ENCODE peak calls at places on chromosomes 1 and 21, in seven cellular contexts. One of them, this sample, is unnamed.

GRCh38 chr1:116871772-116872146 is 38.0 kb upstream of the PTGFRN start:
- DNase-seq in cardiac muscle cell: peak
- DNase-seq in GM13976: no peak
- DNase-seq in WERI-Rb-1: no peak
- DNase-seq in choroid plexus epithelial cell: peak
- DNase-seq in AG10803: no peak
- DNase-seq in ovary: no peak
- DNase-seq in this sample: no peak

GRCh38 chr1:117069220-117069844 is 9.2 kb downstream of the TTF2 start:
- DNase-seq in AG10803: no peak
- DNase-seq in GM13976: no peak
- DNase-seq in cardiac muscle cell: no peak
- DNase-seq in choroid plexus epithelial cell: no peak
- DNase-seq in ovary: no peak
- DNase-seq in WERI-Rb-1: no peak
- DNase-seq in this sample: no peak

GRCh38 chr1:151939789-151940188 is 30.5 kb upstream of the THEM4 start:
- DNase-seq in choroid plexus epithelial cell: no peak
- DNase-seq in AG10803: no peak
- DNase-seq in ovary: no peak
- DNase-seq in GM13976: no peak
- DNase-seq in cardiac muscle cell: no peak
- DNase-seq in WERI-Rb-1: no peak
- DNase-seq in this sample: no peak

GRCh38 chr1:41009466-41009865 is 12.1 kb downstream of the SLFNL1 start:
- DNase-seq in choroid plexus epithelial cell: no peak
- DNase-seq in GM13976: no peak
- DNase-seq in AG10803: no peak
- DNase-seq in WERI-Rb-1: no peak
- DNase-seq in ovary: no peak
- DNase-seq in cardiac muscle cell: no peak
- DNase-seq in this sample: no peak

GRCh38 chr1:180948357-180948756 is 35.7 kb downstream of the KIAA1614 start:
- DNase-seq in AG10803: peak
- DNase-seq in choroid plexus epithelial cell: no peak
- DNase-seq in cardiac muscle cell: peak
- DNase-seq in ovary: peak
- DNase-seq in GM13976: no peak
- DNase-seq in WERI-Rb-1: no peak
- DNase-seq in this sample: no peak

GRCh38 chr1:204288061-204288588 is 71.6 kb downstream of the PLEKHA6 start:
- DNase-seq in GM13976: no peak
- DNase-seq in choroid plexus epithelial cell: peak
- DNase-seq in cardiac muscle cell: peak
- DNase-seq in ovary: peak
- DNase-seq in WERI-Rb-1: no peak
- DNase-seq in AG10803: no peak
- DNase-seq in this sample: peak

GRCh38 chr1:186183219-186183618 is 191.8 kb downstream of the TPR start:
- DNase-seq in AG10803: peak
- DNase-seq in ovary: no peak
- DNase-seq in WERI-Rb-1: no peak
- DNase-seq in cardiac muscle cell: peak
- DNase-seq in GM13976: no peak
- DNase-seq in choroid plexus epithelial cell: peak
- DNase-seq in this sample: no peak

GRCh38 chr1:196180847-196181593 is 427.2 kb downstream of the KCNT2 start:
- DNase-seq in GM13976: no peak
- DNase-seq in cardiac muscle cell: peak
- DNase-seq in WERI-Rb-1: no peak
- DNase-seq in choroid plexus epithelial cell: peak
- DNase-seq in AG10803: peak
- DNase-seq in ovary: no peak
- DNase-seq in this sample: no peak

GRCh38 chr21:33980276-33980916 is 64.8 kb upstream of the ATP5PO start:
- DNase-seq in ovary: no peak
- DNase-seq in cardiac muscle cell: no peak
- DNase-seq in GM13976: no peak
- DNase-seq in WERI-Rb-1: no peak
- DNase-seq in choroid plexus epithelial cell: peak
- DNase-seq in AG10803: no peak
- DNase-seq in this sample: no peak

GRCh38 chr1:198520524-198521254 is 19.8 kb downstream of the ATP6V1G3 start:
- DNase-seq in cardiac muscle cell: no peak
- DNase-seq in choroid plexus epithelial cell: no peak
- DNase-seq in ovary: no peak
- DNase-seq in GM13976: peak
- DNase-seq in WERI-Rb-1: no peak
- DNase-seq in AG10803: no peak
- DNase-seq in this sample: no peak

GRCh38 chr1:178487070-178487615 is 9.6 kb downstream of the CLEC20A start:
- DNase-seq in GM13976: peak
- DNase-seq in AG10803: no peak
- DNase-seq in ovary: no peak
- DNase-seq in cardiac muscle cell: no peak
- DNase-seq in WERI-Rb-1: no peak
- DNase-seq in choroid plexus epithelial cell: no peak
- DNase-seq in this sample: no peak

GRCh38 chr1:187689137-187689536 is 860.4 kb downstream of the PLA2G4A start:
- DNase-seq in cardiac muscle cell: peak
- DNase-seq in choroid plexus epithelial cell: peak
- DNase-seq in ovary: no peak
- DNase-seq in WERI-Rb-1: no peak
- DNase-seq in GM13976: no peak
- DNase-seq in AG10803: peak
- DNase-seq in this sample: no peak

GRCh38 chr1:205301220-205301821 is 20.2 kb downstream of the NUAK2 start:
- DNase-seq in AG10803: peak
- DNase-seq in WERI-Rb-1: peak
- DNase-seq in cardiac muscle cell: peak
- DNase-seq in ovary: peak
- DNase-seq in GM13976: no peak
- DNase-seq in choroid plexus epithelial cell: peak
- DNase-seq in this sample: peak

GRCh38 chr1:181618559-181618958 is 135.2 kb downstream of the CACNA1E start:
- DNase-seq in choroid plexus epithelial cell: no peak
- DNase-seq in AG10803: no peak
- DNase-seq in GM13976: no peak
- DNase-seq in cardiac muscle cell: no peak
- DNase-seq in ovary: no peak
- DNase-seq in WERI-Rb-1: no peak
- DNase-seq in this sample: no peak

GRCh38 chr1:201655243-201655642 is 116.3 kb downstream of the NAV1 start:
- DNase-seq in choroid plexus epithelial cell: peak
- DNase-seq in cardiac muscle cell: peak
- DNase-seq in WERI-Rb-1: peak
- DNase-seq in ovary: no peak
- DNase-seq in GM13976: no peak
- DNase-seq in AG10803: peak
- DNase-seq in this sample: no peak

GRCh38 chr1:67683306-67683705 is 1.7 kb upstream of the GADD45A start:
- DNase-seq in cardiac muscle cell: peak
- DNase-seq in AG10803: peak
- DNase-seq in WERI-Rb-1: no peak
- DNase-seq in ovary: no peak
- DNase-seq in GM13976: no peak
- DNase-seq in choroid plexus epithelial cell: peak
- DNase-seq in this sample: no peak

GRCh38 chr21:33212159-33212851 is 17.4 kb upstream of the IFNAR2 start:
- DNase-seq in choroid plexus epithelial cell: peak
- DNase-seq in ovary: no peak
- DNase-seq in cardiac muscle cell: peak
- DNase-seq in AG10803: peak
- DNase-seq in WERI-Rb-1: peak
- DNase-seq in GM13976: no peak
- DNase-seq in this sample: no peak

GRCh38 chr1:7097938-7098592 is 312.8 kb downstream of the CAMTA1 start:
- DNase-seq in choroid plexus epithelial cell: no peak
- DNase-seq in AG10803: no peak
- DNase-seq in cardiac muscle cell: no peak
- DNase-seq in ovary: no peak
- DNase-seq in WERI-Rb-1: no peak
- DNase-seq in GM13976: no peak
- DNase-seq in this sample: no peak

GRCh38 chr21:46028547-46029200 is 47.1 kb downstream of the COL6A1 start:
- DNase-seq in ovary: peak
- DNase-seq in WERI-Rb-1: no peak
- DNase-seq in choroid plexus epithelial cell: peak
- DNase-seq in AG10803: peak
- DNase-seq in cardiac muscle cell: no peak
- DNase-seq in GM13976: no peak
- DNase-seq in this sample: no peak

GRCh38 chr1:212669600-212669999 is 30.0 kb downstream of the BATF3 start:
- DNase-seq in cardiac muscle cell: no peak
- DNase-seq in WERI-Rb-1: no peak
- DNase-seq in ovary: no peak
- DNase-seq in GM13976: no peak
- DNase-seq in AG10803: no peak
- DNase-seq in choroid plexus epithelial cell: no peak
- DNase-seq in this sample: no peak

GRCh38 chr1:40977721-40978120 is 1.8 kb upstream of the CTPS1 start:
- DNase-seq in cardiac muscle cell: peak
- DNase-seq in choroid plexus epithelial cell: no peak
- DNase-seq in AG10803: peak
- DNase-seq in GM13976: no peak
- DNase-seq in WERI-Rb-1: no peak
- DNase-seq in ovary: no peak
- DNase-seq in this sample: no peak

DNA sequence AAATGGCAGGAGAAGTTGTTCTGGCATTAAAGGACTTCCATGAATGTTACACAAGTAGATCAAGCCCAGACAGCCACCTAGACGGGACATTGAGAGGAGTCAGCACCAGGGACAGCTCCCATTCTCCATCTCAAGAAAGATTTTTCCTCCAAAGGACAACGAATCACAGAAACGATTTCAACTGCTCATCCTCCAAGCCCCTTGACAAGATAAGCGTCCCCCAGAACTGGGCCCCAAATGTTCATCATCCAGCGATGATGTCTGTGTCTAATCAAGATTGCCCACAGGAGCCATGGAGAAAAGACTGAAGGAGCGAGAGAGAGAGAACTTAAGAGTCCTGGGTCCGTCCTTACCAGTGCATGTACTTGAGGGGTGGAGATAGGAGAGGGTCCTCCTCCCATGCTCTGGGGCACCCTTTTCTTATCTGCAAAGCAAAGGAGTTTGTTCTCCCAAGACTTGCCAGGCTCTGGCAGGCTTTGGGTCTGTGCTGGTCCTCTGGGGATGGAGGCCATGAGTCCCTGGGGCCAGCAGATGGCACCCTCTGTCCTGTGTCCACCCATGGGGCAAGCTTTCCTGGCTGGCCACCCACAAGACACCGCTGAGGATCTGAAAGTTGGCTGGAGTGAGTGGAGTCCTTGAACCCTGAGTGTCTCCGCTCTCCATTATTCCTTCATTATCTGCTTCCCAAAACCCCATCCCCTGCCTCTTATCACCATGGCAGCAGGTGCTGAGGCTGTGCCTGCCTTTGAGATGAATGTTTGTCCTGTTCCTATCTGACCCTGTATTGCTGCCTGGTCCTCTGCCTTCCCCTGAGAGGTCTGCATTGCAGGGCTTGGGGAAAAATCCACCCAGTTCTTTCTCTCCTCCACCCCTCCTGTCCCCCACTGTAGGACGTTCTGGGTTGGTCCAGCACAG is 164.6 kb downstream of the ACTL8 start:
- DNase-seq in AG10803: peak
- DNase-seq in WERI-Rb-1: peak
- DNase-seq in choroid plexus epithelial cell: peak
- DNase-seq in ovary: no peak
- DNase-seq in cardiac muscle cell: peak
- DNase-seq in GM13976: peak
- DNase-seq in this sample: no peak
- TF ChIP-seq CTCF in AG10803: no peak
- TF ChIP-seq CTCF in WERI-Rb-1: peak
- TF ChIP-seq CTCF in choroid plexus epithelial cell: no peak
- TF ChIP-seq CTCF in ovary: no peak
- TF ChIP-seq CTCF in cardiac muscle cell: peak
- TF ChIP-seq CTCF in GM13976: no peak
- TF ChIP-seq CTCF in this sample: no peak

GRCh38 chr1:153190373-153190772 is 12.9 kb upstream of the LELP1 start:
- DNase-seq in cardiac muscle cell: no peak
- DNase-seq in GM13976: no peak
- DNase-seq in WERI-Rb-1: peak
- DNase-seq in choroid plexus epithelial cell: no peak
- DNase-seq in ovary: no peak
- DNase-seq in AG10803: no peak
- DNase-seq in this sample: no peak
- TF ChIP-seq CTCF in cardiac muscle cell: no peak
- TF ChIP-seq CTCF in GM13976: peak
- TF ChIP-seq CTCF in WERI-Rb-1: peak
- TF ChIP-seq CTCF in choroid plexus epithelial cell: no peak
- TF ChIP-seq CTCF in ovary: no peak
- TF ChIP-seq CTCF in AG10803: no peak
- TF ChIP-seq CTCF in this sample: no peak

DNA sequence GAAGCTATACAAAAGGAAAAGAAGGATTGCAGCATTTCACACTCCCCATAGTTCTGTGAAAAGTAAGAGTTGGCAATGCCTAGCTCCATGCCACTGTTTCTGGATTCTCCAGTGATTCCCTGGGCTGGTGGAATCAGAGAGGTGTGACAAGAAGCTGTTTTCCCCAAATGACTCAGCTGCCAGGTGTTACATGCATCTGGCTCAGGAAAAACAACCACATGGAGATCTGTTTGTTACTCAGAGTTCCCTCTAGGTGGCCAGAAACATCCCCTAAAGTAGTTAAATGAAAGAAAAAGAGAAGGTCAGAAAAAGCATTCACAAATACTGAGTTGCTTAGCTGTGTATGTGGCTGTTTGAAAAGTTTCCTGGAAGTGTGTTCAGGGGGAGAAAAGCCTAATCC is 115.8 kb downstream of the UCK2 start:
- DNase-seq in WERI-Rb-1: no peak
- DNase-seq in AG10803: no peak
- DNase-seq in GM13976: no peak
- DNase-seq in ovary: no peak
- DNase-seq in choroid plexus epithelial cell: peak
- DNase-seq in cardiac muscle cell: no peak
- DNase-seq in this sample: no peak
- TF ChIP-seq CTCF in WERI-Rb-1: peak
- TF ChIP-seq CTCF in AG10803: peak
- TF ChIP-seq CTCF in GM13976: no peak
- TF ChIP-seq CTCF in ovary: no peak
- TF ChIP-seq CTCF in choroid plexus epithelial cell: no peak
- TF ChIP-seq CTCF in cardiac muscle cell: no peak
- TF ChIP-seq CTCF in this sample: no peak

DNA sequence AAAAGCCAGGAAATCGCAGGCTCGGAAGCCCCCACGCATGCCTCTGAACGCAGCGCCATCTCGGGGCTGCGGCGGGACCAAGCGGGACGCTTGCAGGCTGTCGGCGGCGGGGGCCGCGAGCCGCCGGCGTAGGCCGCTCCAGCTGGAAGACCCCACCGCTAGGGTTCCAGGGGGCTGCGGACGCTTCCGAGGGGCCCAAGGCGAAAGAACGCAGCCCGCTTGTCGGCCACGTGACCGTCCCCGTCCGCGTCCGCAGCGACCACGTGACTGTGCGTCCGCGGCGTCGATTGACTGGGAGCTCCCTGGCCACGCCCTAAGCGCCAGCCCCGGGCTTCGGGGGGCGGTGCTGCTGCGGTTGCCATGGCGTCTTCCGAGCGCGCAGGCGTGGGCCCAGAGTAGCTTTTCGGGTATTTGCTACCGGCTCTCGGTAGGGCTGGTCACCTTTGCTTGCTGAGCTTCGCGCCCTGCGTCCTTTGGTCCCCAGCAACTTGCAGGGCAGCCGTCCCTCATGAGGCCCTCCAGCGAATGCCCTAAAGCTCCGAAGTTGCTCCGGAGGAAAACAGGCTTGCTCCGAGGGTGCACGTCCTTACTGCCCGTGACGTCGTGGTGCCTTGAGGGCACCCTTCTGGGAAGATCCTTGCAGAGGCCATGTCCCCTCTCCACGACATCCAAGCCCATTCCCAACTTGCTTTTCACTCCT is 197.2 kb downstream of the DYRK1A start:
- DNase-seq in WERI-Rb-1: peak
- DNase-seq in ovary: peak
- DNase-seq in choroid plexus epithelial cell: peak
- DNase-seq in GM13976: peak
- DNase-seq in AG10803: peak
- DNase-seq in cardiac muscle cell: peak
- DNase-seq in this sample: peak
- TF ChIP-seq CTCF in WERI-Rb-1: peak
- TF ChIP-seq CTCF in ovary: peak
- TF ChIP-seq CTCF in choroid plexus epithelial cell: peak
- TF ChIP-seq CTCF in GM13976: peak
- TF ChIP-seq CTCF in AG10803: peak
- TF ChIP-seq CTCF in cardiac muscle cell: peak
- TF ChIP-seq CTCF in this sample: peak